ENCODE peak calls at places on chromosomes 16 and 17, in four cellular contexts. G is HCT116, T is K562, H is GM12878. X is an unnamed sample.

GRCh38 chr17:65294184-65294719 is 157.1 kb downstream of the RGS9 start:
- DNase-seq in T (peak), G (peak), H (no peak), X (peak)

GRCh38 chr16:65111306-65111705 is 10.6 kb downstream of the CDH11 start:
- DNase-seq in H (no peak), G (no peak), T (no peak), X (peak)

GRCh38 chr16:76303637-76304314 is 26.6 kb downstream of the CNTNAP4 start:
- DNase-seq in H (no peak), T (no peak), G (no peak), X (no peak)

GRCh38 chr16:78444-79145 is 570 bp downstream of the MPG start:
- DNase-seq in T (peak), G (no peak), H (no peak), X (no peak)

GRCh38 chr16:1333149-1333812 is at the start of gene BAIAP3:
- DNase-seq in G (no peak), T (peak), H (no peak), X (peak)

GRCh38 chr17:65433592-65433991 is 127.9 kb downstream of the AXIN2 start:
- DNase-seq in G (no peak), H (no peak), T (no peak), X (no peak)

GRCh38 chr17:78998311-78999055 is 11.1 kb downstream of the CANT1 start:
- DNase-seq in T (no peak), H (no peak), G (no peak), X (peak)

GRCh38 chr16:4261557-4262172 is 11.2 kb downstream of the TFAP4 start:
- DNase-seq in T (peak), G (peak), H (no peak), X (peak)

GRCh38 chr16:75236232-75236631 is 15.2 kb downstream of the BCAR1 start:
- DNase-seq in H (no peak), G (no peak), T (no peak), X (no peak)

GRCh38 chr16:87930456-87930855 is 5.9 kb downstream of the CA5A start:
- DNase-seq in G (no peak), T (peak), H (no peak), X (peak)

GRCh38 chr17:76433693-76434092 is 19.3 kb downstream of the UBE2O start:
- DNase-seq in H (no peak), T (no peak), G (no peak), X (no peak)

GRCh38 chr16:46883353-46883689 is 841 bp upstream of the GPT2 start:
- DNase-seq in T (no peak), G (no peak), H (no peak), X (no peak)

GRCh38 chr17:46962374-46962790 is 16.7 kb downstream of the RPRML start:
- DNase-seq in T (no peak), G (no peak), H (no peak), X (no peak)

GRCh38 chr16:29705030-29705429 is 26.1 kb downstream of the QPRT start:
- DNase-seq in G (no peak), H (no peak), T (no peak), X (no peak)

GRCh38 chr17:11122908-11123307 is 118.1 kb upstream of the SHISA6 start:
- DNase-seq in H (no peak), T (no peak), G (no peak), X (no peak)

GRCh38 chr16:84479716-84480450 is 24.6 kb downstream of the MEAK7 start:
- DNase-seq in G (no peak), H (no peak), T (no peak), X (no peak)

GRCh38 chr16:87954826-87955225 is 3.6 kb downstream of the BANP start:
- DNase-seq in T (no peak), G (no peak), H (no peak), X (no peak)

GRCh38 chr17:850828-851759 is 68.9 kb downstream of the MRM3 start:
- DNase-seq in G (no peak), H (no peak), T (no peak), X (peak)

GRCh38 chr17:65174974-65175373 is 37.8 kb downstream of the RGS9 start:
- DNase-seq in T (no peak), G (no peak), H (no peak), X (no peak)

GRCh38 chr16:87235810-87236515 is 81.2 kb downstream of the C16orf95 start:
- DNase-seq in G (no peak), H (no peak), T (no peak), X (no peak)

GRCh38 chr16:3578610-3579551 is 1.7 kb upstream of the NLRC3 start:
- DNase-seq in H (peak), G (no peak), T (no peak), X (no peak)

GRCh38 chr16:86167061-86167460 is 268.1 kb downstream of the IRF8 start:
- DNase-seq in H (no peak), G (no peak), T (no peak), X (no peak)

GRCh38 chr16:89066746-89067145 is 26.9 kb upstream of the ACSF3 start:
- DNase-seq in H (no peak), G (no peak), T (no peak), X (no peak)
- TF ChIP-seq POLR2AphosphoS5 in H (no peak), G (no peak), T (no peak), X (no peak)

GRCh38 chr16:71722801-71723536 is 1.5 kb downstream of the PHLPP2 start:
- DNase-seq in G (peak), T (peak), H (no peak), X (peak)
- TF ChIP-seq RAD21 in G (no peak), T (no peak), H (no peak), X (no peak)

DNA sequence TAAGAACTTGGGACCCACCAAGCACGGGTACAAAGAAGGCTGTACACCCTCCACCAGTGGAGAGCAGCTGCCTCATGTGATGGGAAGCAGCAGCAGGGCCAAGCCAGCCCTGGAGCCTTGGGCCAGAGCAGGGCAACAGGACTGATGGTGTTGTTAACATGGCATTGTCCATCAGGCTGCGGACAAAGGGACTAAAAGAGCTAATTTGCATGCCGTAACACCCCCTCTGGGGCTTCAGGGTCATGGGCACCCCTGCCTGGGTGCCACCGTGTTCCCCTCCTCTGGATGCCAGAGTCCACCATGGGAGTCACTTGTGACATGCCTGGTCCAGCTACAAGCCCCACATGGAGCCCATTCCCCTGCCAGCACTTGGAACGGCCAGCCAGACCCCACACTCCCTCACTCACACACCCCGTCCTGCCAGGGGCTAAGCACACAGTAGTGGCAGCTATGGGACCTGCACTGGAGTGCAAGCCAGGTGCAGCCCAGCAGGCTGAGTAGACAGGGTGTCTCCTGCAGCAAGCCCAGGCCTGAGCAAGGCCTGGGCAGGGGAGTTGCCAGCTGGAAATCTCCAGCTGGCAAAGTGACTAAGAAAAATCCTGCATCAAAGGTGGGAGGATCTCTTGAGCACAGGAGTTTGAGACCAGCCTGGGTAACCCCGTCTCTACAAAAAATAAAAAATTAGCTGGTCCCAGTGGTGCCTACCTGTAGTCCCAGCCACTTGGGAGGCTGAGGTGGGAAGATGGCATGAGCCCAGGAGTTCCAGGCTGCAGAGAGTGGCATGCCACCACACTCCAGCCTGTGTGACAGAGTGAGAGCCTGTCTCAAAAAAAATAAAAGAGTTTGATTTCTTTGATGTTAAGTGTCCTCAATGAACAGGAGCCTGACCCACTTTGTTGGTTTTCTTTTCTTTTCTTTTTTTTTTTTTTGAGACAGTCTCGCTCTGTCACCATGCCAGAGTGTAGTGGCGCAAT is 33.7 kb downstream of the NOL11 start:
- DNase-seq in T (no peak), G (no peak), H (no peak), X (no peak)
- TF ChIP-seq ZBTB33 in T (no peak), G (no peak), H (no peak), X (no peak)

GRCh38 chr17:2233441-2233947 is 70.1 kb downstream of the SMG6 start:
- DNase-seq in T (no peak), G (no peak), H (no peak), X (no peak)
- TF ChIP-seq POLR2AphosphoS5 in T (no peak), G (no peak), H (no peak), X (no peak)

X was measured in SK-N-SH.